ENCODE peak calls at places on chromosomes 7 and 10, in nine cellular contexts. E, V, K, S, W, X, B, U and O are unnamed samples.

GRCh38 chr7:106098889-106099288 is 13.2 kb downstream of the SYPL1 start:
- DNase-seq in E (no peak), V (no peak), K (no peak), S (no peak), W (no peak), X (no peak), B (no peak), U (no peak), O (no peak)

GRCh38 chr7:154857240-154857639 is 145.7 kb downstream of the PAXIP1 start:
- DNase-seq in E (no peak), V (no peak), K (no peak), S (no peak), W (no peak), X (no peak), B (no peak), U (no peak), O (no peak)

GRCh38 chr7:17144313-17144712 is 154.1 kb upstream of the AHR start:
- DNase-seq in E (no peak), V (peak), K (no peak), S (peak), W (no peak), X (no peak), B (peak), U (peak), O (no peak)

GRCh38 chr7:154342971-154343633 is 290.9 kb downstream of the DPP6 start:
- DNase-seq in E (no peak), V (no peak), K (no peak), S (no peak), W (no peak), X (no peak), B (no peak), U (no peak), O (no peak)

GRCh38 chr10:11986593-11987216 is 55.9 kb downstream of the UPF2 start:
- DNase-seq in E (peak), V (peak), K (peak), S (peak), W (peak), X (peak), B (peak), U (peak), O (peak)

GRCh38 chr10:38184477-38184876 is 90.3 kb downstream of the ZNF37A start:
- DNase-seq in E (no peak), V (no peak), K (no peak), S (no peak), W (no peak), X (no peak), B (no peak), U (no peak), O (no peak)

GRCh38 chr10:6299234-6299633 is 96.5 kb downstream of the PFKFB3 start:
- DNase-seq in E (no peak), V (peak), K (peak), S (no peak), W (no peak), X (no peak), B (peak), U (peak), O (no peak)

GRCh38 chr7:66348959-66349358 is 143.8 kb downstream of the TPST1 start:
- DNase-seq in E (no peak), V (no peak), K (no peak), S (no peak), W (no peak), X (no peak), B (no peak), U (no peak), O (no peak)

GRCh38 chr7:88104732-88105131 is 115.1 kb downstream of the SRI start:
- DNase-seq in E (no peak), V (no peak), K (no peak), S (no peak), W (no peak), X (no peak), B (no peak), U (no peak), O (no peak)

GRCh38 chr7:87058739-87059524 is 522 bp downstream of the ELAPOR2 start:
- DNase-seq in E (no peak), V (no peak), K (peak), S (peak), W (peak), X (peak), B (no peak), U (no peak), O (peak)

GRCh38 chr7:94178247-94178646 is 174.1 kb upstream of the BET1 start:
- DNase-seq in E (no peak), V (no peak), K (no peak), S (no peak), W (no peak), X (no peak), B (no peak), U (no peak), O (no peak)

GRCh38 chr7:910931-911431 is 34.6 kb downstream of the GET4 start:
- DNase-seq in E (no peak), V (no peak), K (no peak), S (no peak), W (no peak), X (no peak), B (no peak), U (no peak), O (no peak)

GRCh38 chr7:48130658-48131108 is 40.6 kb upstream of the ABCA13 start:
- DNase-seq in E (no peak), V (no peak), K (no peak), S (no peak), W (no peak), X (no peak), B (peak), U (peak), O (no peak)

GRCh38 chr7:25386311-25386744 is 158.0 kb upstream of the NPVF start:
- DNase-seq in E (no peak), V (no peak), K (no peak), S (no peak), W (no peak), X (no peak), B (no peak), U (no peak), O (no peak)

GRCh38 chr10:116460219-116460618 is 32.6 kb downstream of the PNLIPRP3 start:
- DNase-seq in E (no peak), V (no peak), K (no peak), S (no peak), W (no peak), X (no peak), B (no peak), U (no peak), O (no peak)

GRCh38 chr10:21257919-21258318 is 267.6 kb downstream of the SKIDA1 start:
- DNase-seq in E (no peak), V (no peak), K (no peak), S (peak), W (no peak), X (no peak), B (peak), U (no peak), O (no peak)

GRCh38 chr10:79127151-79127961 is 58.6 kb downstream of the ZMIZ1 start:
- DNase-seq in E (no peak), V (peak), K (peak), S (peak), W (peak), X (peak), B (peak), U (peak), O (no peak)

GRCh38 chr7:11474902-11475585 is 357.0 kb downstream of the THSD7A start:
- DNase-seq in E (no peak), V (no peak), K (no peak), S (no peak), W (no peak), X (no peak), B (no peak), U (no peak), O (no peak)

GRCh38 chr7:35253680-35254495 is at the start of gene TBX20:
- DNase-seq in E (no peak), V (no peak), K (peak), S (peak), W (peak), X (peak), B (peak), U (peak), O (peak)

GRCh38 chr7:1340640-1341360 is 108.1 kb downstream of the UNCX start:
- DNase-seq in E (no peak), V (no peak), K (no peak), S (no peak), W (no peak), X (no peak), B (no peak), U (no peak), O (no peak)

GRCh38 chr10:67308912-67309311 is 383.1 kb downstream of the LRRTM3 start:
- DNase-seq in E (no peak), V (no peak), K (no peak), S (no peak), W (no peak), X (no peak), B (no peak), U (no peak), O (no peak)

GRCh38 chr7:87202705-87203104 is 16.8 kb downstream of the TMEM243 start:
- DNase-seq in E (no peak), V (no peak), K (no peak), S (no peak), W (no peak), X (no peak), B (no peak), U (no peak), O (no peak)

GRCh38 chr7:5630670-5631069 is 150.8 kb downstream of the RNF216 start:
- DNase-seq in E (no peak), V (no peak), K (no peak), S (peak), W (no peak), X (no peak), B (no peak), U (no peak), O (no peak)

GRCh38 chr7:112360681-112361080 is 89.6 kb upstream of the IFRD1 start:
- DNase-seq in E (no peak), V (no peak), K (no peak), S (no peak), W (no peak), X (no peak), B (no peak), U (no peak), O (no peak)

GRCh38 chr10:129963831-129964501 is at the start of gene EBF3:
- DNase-seq in E (peak), V (peak), K (peak), S (peak), W (peak), X (peak), B (peak), U (no peak), O (peak)

GRCh38 chr10:71277914-71278665 is 41.0 kb upstream of the SLC29A3 start:
- DNase-seq in E (no peak), V (no peak), K (no peak), S (no peak), W (no peak), X (no peak), B (no peak), U (no peak), O (no peak)

GRCh38 chr7:111650456-111650999 is 88.2 kb upstream of the IMMP2L start:
- DNase-seq in E (no peak), V (peak), K (peak), S (peak), W (no peak), X (no peak), B (no peak), U (no peak), O (peak)

GRCh38 chr7:117827861-117828260 is 45.4 kb downstream of the CTTNBP2 start:
- DNase-seq in E (no peak), V (peak), K (no peak), S (peak), W (no peak), X (no peak), B (peak), U (peak), O (no peak)

GRCh38 chr7:7175075-7175695 is 7.2 kb upstream of the C1GALT1 start:
- DNase-seq in E (no peak), V (no peak), K (no peak), S (no peak), W (no peak), X (no peak), B (peak), U (no peak), O (no peak)

GRCh38 chr7:7176421-7177043 is 5.8 kb upstream of the C1GALT1 start:
- DNase-seq in E (peak), V (peak), K (peak), S (peak), W (peak), X (no peak), B (peak), U (peak), O (no peak)

GRCh38 chr7:7178081-7178480 is 4.3 kb upstream of the C1GALT1 start:
- DNase-seq in E (no peak), V (peak), K (peak), S (no peak), W (peak), X (no peak), B (no peak), U (no peak), O (no peak)

GRCh38 chr7:7178906-7179305 is 3.4 kb upstream of the C1GALT1 start:
- DNase-seq in E (no peak), V (peak), K (no peak), S (no peak), W (no peak), X (no peak), B (peak), U (no peak), O (no peak)

GRCh38 chr7:7177044-7177517 is 5.3 kb upstream of the C1GALT1 start:
- DNase-seq in E (peak), V (peak), K (peak), S (peak), W (peak), X (no peak), B (peak), U (peak), O (no peak)
- H3K4me2 ChIP-seq in E (no peak), V (peak), K (peak), S (no peak), W (peak), X (no peak), B (peak), U (peak), O (peak)

GRCh38 chr10:59387951-59388431 is 25.6 kb upstream of the FAM13C start:
- DNase-seq in E (peak), V (peak), K (no peak), S (peak), W (no peak), X (no peak), B (peak), U (peak), O (no peak)

GRCh38 chr10:59384761-59385160 is 22.4 kb upstream of the FAM13C start:
- DNase-seq in E (no peak), V (no peak), K (no peak), S (peak), W (no peak), X (no peak), B (peak), U (peak), O (no peak)

GRCh38 chr10:59391060-59391459 is 28.7 kb upstream of the FAM13C start:
- DNase-seq in E (no peak), V (no peak), K (no peak), S (no peak), W (no peak), X (no peak), B (no peak), U (no peak), O (no peak)

GRCh38 chr10:59383908-59384307 is 21.6 kb upstream of the FAM13C start:
- DNase-seq in E (no peak), V (no peak), K (no peak), S (no peak), W (no peak), X (no peak), B (no peak), U (no peak), O (no peak)

GRCh38 chr10:59388577-59388976 is 26.2 kb upstream of the FAM13C start:
- DNase-seq in E (no peak), V (peak), K (no peak), S (no peak), W (peak), X (no peak), B (no peak), U (no peak), O (no peak)
- H3K4me2 ChIP-seq in E (no peak), V (no peak), K (no peak), S (no peak), W (no peak), X (no peak), B (no peak), U (peak), O (peak)

DNA sequence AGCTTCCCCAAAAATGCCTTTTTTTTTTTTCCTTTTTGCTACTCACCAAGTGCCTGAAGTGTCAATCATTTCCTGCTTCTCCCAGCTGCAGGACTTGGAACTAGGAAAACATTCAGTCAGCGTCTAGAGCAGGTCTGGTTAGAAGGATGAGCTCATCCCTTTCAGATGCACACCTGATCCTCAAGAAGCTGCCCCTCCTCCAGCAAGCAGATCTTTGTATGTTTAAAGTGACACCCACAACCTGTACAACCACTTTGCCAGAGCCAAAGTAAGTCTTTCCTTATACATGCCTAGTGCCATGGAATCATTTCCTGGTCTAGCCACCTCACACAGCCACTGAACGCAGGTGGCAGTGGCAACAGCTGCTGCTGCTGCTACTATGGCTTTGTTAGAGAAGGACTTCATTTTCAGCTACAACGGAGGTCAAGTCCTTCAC is 10.4 kb upstream of the USP54 start:
- DNase-seq in E (no peak), V (peak), K (peak), S (no peak), W (peak), X (peak), B (peak), U (peak), O (no peak)
- H3K4me2 ChIP-seq in E (no peak), V (peak), K (peak), S (no peak), W (no peak), X (no peak), B (no peak), U (peak), O (no peak)

GRCh38 chr7:130154501-130155317 is 50.5 kb downstream of the TMEM209 start:
- DNase-seq in E (no peak), V (peak), K (no peak), S (no peak), W (peak), X (peak), B (no peak), U (no peak), O (peak)
- H3K4me2 ChIP-seq in E (no peak), V (no peak), K (no peak), S (no peak), W (no peak), X (no peak), B (no peak), U (no peak), O (no peak)

GRCh38 chr7:100169147-100169850 is 882 bp upstream of the GAL3ST4 start:
- DNase-seq in E (no peak), V (no peak), K (no peak), S (no peak), W (no peak), X (no peak), B (no peak), U (no peak), O (peak)

GRCh38 chr7:100170111-100170897 is 1.9 kb upstream of the GAL3ST4 start:
- DNase-seq in E (no peak), V (no peak), K (no peak), S (no peak), W (no peak), X (no peak), B (no peak), U (no peak), O (peak)

GRCh38 chr7:100173806-100174495 is 3.2 kb downstream of the GPC2 start:
- DNase-seq in E (no peak), V (no peak), K (no peak), S (no peak), W (no peak), X (no peak), B (no peak), U (no peak), O (peak)

GRCh38 chr7:100171087-100171681 is 2.8 kb upstream of the GAL3ST4 start:
- DNase-seq in E (peak), V (no peak), K (peak), S (no peak), W (peak), X (peak), B (no peak), U (no peak), O (no peak)

GRCh38 chr7:100171840-100172239 is 3.4 kb upstream of the GAL3ST4 start:
- DNase-seq in E (no peak), V (no peak), K (no peak), S (no peak), W (peak), X (no peak), B (no peak), U (no peak), O (no peak)
- H3K4me2 ChIP-seq in E (peak), V (peak), K (peak), S (no peak), W (peak), X (peak), B (no peak), U (peak), O (no peak)